ENCODE peak calls at places on chromosomes 16 and 17, in seven cellular contexts. One of them, this sample, is unnamed.

GRCh38 chr17:2344528-2344927 is 7.2 kb downstream of the SGSM2 start:
- DNase-seq in choroid plexus epithelial cell: no peak
- DNase-seq in HepG2: no peak
- DNase-seq in heart left ventricle: no peak
- DNase-seq in lower lobe of right lung: no peak
- DNase-seq in NB4: no peak
- DNase-seq in tibial artery: no peak
- DNase-seq in this sample: no peak

GRCh38 chr16:88882358-88883030 is 16.0 kb upstream of the PABPN1L start:
- DNase-seq in tibial artery: no peak
- DNase-seq in NB4: peak
- DNase-seq in choroid plexus epithelial cell: no peak
- DNase-seq in heart left ventricle: no peak
- DNase-seq in lower lobe of right lung: no peak
- DNase-seq in HepG2: no peak
- DNase-seq in this sample: no peak

GRCh38 chr16:4509420-4509819 is 29.2 kb downstream of the CDIP1 start:
- DNase-seq in tibial artery: no peak
- DNase-seq in choroid plexus epithelial cell: no peak
- DNase-seq in lower lobe of right lung: no peak
- DNase-seq in heart left ventricle: no peak
- DNase-seq in NB4: no peak
- DNase-seq in HepG2: no peak
- DNase-seq in this sample: no peak

GRCh38 chr17:7173687-7174602 is 5.2 kb downstream of the ASGR1 start:
- DNase-seq in heart left ventricle: peak
- DNase-seq in lower lobe of right lung: peak
- DNase-seq in tibial artery: peak
- DNase-seq in choroid plexus epithelial cell: peak
- DNase-seq in HepG2: no peak
- DNase-seq in NB4: no peak
- DNase-seq in this sample: peak

GRCh38 chr17:41812176-41813038 is at the start of gene FKBP10:
- DNase-seq in lower lobe of right lung: no peak
- DNase-seq in HepG2: peak
- DNase-seq in choroid plexus epithelial cell: peak
- DNase-seq in tibial artery: peak
- DNase-seq in heart left ventricle: peak
- DNase-seq in NB4: no peak
- DNase-seq in this sample: peak

GRCh38 chr16:27579086-27579980 is 29.4 kb downstream of the KATNIP start:
- DNase-seq in lower lobe of right lung: no peak
- DNase-seq in choroid plexus epithelial cell: peak
- DNase-seq in heart left ventricle: no peak
- DNase-seq in HepG2: peak
- DNase-seq in tibial artery: no peak
- DNase-seq in NB4: no peak
- DNase-seq in this sample: no peak

GRCh38 chr17:64635647-64636305 is 26.3 kb downstream of the SMURF2 start:
- DNase-seq in NB4: no peak
- DNase-seq in choroid plexus epithelial cell: peak
- DNase-seq in HepG2: no peak
- DNase-seq in lower lobe of right lung: no peak
- DNase-seq in heart left ventricle: no peak
- DNase-seq in tibial artery: no peak
- DNase-seq in this sample: no peak

GRCh38 chr16:76125871-76126270 is 151.3 kb upstream of the CNTNAP4 start:
- DNase-seq in heart left ventricle: no peak
- DNase-seq in tibial artery: no peak
- DNase-seq in choroid plexus epithelial cell: no peak
- DNase-seq in lower lobe of right lung: no peak
- DNase-seq in NB4: no peak
- DNase-seq in HepG2: no peak
- DNase-seq in this sample: no peak

GRCh38 chr17:70344356-70345060 is 175.2 kb downstream of the KCNJ2 start:
- DNase-seq in choroid plexus epithelial cell: peak
- DNase-seq in heart left ventricle: no peak
- DNase-seq in tibial artery: no peak
- DNase-seq in lower lobe of right lung: no peak
- DNase-seq in NB4: no peak
- DNase-seq in HepG2: no peak
- DNase-seq in this sample: no peak

GRCh38 chr16:2296662-2297505 is 29.0 kb upstream of the RNPS1 start:
- DNase-seq in choroid plexus epithelial cell: peak
- DNase-seq in lower lobe of right lung: no peak
- DNase-seq in NB4: peak
- DNase-seq in HepG2: peak
- DNase-seq in tibial artery: no peak
- DNase-seq in heart left ventricle: no peak
- DNase-seq in this sample: no peak

GRCh38 chr17:81400154-81400938 is 5.1 kb downstream of the BAHCC1 start:
- DNase-seq in lower lobe of right lung: peak
- DNase-seq in HepG2: no peak
- DNase-seq in tibial artery: no peak
- DNase-seq in NB4: peak
- DNase-seq in heart left ventricle: no peak
- DNase-seq in choroid plexus epithelial cell: peak
- DNase-seq in this sample: no peak

GRCh38 chr17:29155966-29156338 is 24.2 kb downstream of the MYO18A start:
- DNase-seq in NB4: no peak
- DNase-seq in tibial artery: no peak
- DNase-seq in HepG2: no peak
- DNase-seq in heart left ventricle: no peak
- DNase-seq in choroid plexus epithelial cell: peak
- DNase-seq in lower lobe of right lung: no peak
- DNase-seq in this sample: no peak

GRCh38 chr16:15032547-15033308 is 23.1 kb downstream of the NTAN1 start:
- DNase-seq in tibial artery: no peak
- DNase-seq in HepG2: no peak
- DNase-seq in choroid plexus epithelial cell: peak
- DNase-seq in NB4: no peak
- DNase-seq in heart left ventricle: no peak
- DNase-seq in lower lobe of right lung: no peak
- DNase-seq in this sample: no peak

GRCh38 chr17:59845595-59846390 is 47.0 kb downstream of the TUBD1 start:
- DNase-seq in HepG2: peak
- DNase-seq in lower lobe of right lung: peak
- DNase-seq in tibial artery: peak
- DNase-seq in heart left ventricle: no peak
- DNase-seq in choroid plexus epithelial cell: peak
- DNase-seq in NB4: peak
- DNase-seq in this sample: no peak

DNA sequence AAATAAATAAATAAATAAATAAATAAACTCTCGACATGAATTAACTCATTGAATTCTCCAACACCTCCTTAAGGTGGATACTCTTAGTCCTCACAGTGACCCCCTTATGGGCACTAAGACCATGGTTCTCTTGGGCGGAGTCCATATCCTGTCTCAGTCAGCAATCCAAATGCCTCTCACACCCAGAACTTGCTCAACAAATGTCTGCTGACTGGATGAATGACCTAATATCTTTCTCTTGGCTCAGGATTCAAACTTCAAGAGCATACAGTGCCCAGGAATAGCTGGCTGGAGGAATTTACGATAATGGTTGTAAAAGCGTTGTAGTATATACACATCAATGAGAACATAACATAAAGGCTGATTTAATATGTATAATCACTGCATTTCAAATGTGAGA is 6.8 kb upstream of the UBB start:
- DNase-seq in lower lobe of right lung: no peak
- DNase-seq in HepG2: no peak
- DNase-seq in choroid plexus epithelial cell: peak
- DNase-seq in heart left ventricle: peak
- DNase-seq in NB4: no peak
- DNase-seq in tibial artery: peak
- DNase-seq in this sample: no peak
- TF ChIP-seq CTCF in lower lobe of right lung: no peak
- TF ChIP-seq CTCF in HepG2: no peak
- TF ChIP-seq CTCF in choroid plexus epithelial cell: no peak
- TF ChIP-seq CTCF in heart left ventricle: no peak
- TF ChIP-seq CTCF in NB4: no peak
- TF ChIP-seq CTCF in tibial artery: no peak
- TF ChIP-seq CTCF in this sample: no peak

DNA sequence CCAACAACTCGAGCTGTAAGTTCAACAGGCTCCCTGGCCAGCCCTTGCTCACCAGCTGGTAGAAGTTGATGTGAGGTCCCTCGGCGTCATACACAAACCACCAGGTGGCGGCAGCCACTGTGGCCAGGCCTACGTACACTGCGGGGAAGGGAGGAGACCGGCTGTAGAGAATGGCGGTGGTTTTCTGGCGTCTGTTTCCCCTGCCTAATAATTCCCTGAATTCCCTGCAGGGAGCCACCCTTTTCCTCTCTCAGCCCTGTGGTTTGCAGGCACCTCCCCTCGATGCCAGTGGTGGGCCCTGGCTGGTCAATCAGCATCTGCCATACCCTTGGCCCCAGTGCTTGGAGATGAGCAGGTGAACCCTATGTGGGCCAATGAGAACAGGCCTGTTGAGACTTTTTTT is 18.9 kb upstream of the P2RX1 start:
- DNase-seq in choroid plexus epithelial cell: peak
- DNase-seq in NB4: peak
- DNase-seq in HepG2: peak
- DNase-seq in tibial artery: no peak
- DNase-seq in lower lobe of right lung: peak
- DNase-seq in heart left ventricle: peak
- DNase-seq in this sample: no peak
- TF ChIP-seq CTCF in choroid plexus epithelial cell: peak
- TF ChIP-seq CTCF in NB4: peak
- TF ChIP-seq CTCF in HepG2: peak
- TF ChIP-seq CTCF in tibial artery: peak
- TF ChIP-seq CTCF in lower lobe of right lung: peak
- TF ChIP-seq CTCF in heart left ventricle: peak
- TF ChIP-seq CTCF in this sample: peak

DNA sequence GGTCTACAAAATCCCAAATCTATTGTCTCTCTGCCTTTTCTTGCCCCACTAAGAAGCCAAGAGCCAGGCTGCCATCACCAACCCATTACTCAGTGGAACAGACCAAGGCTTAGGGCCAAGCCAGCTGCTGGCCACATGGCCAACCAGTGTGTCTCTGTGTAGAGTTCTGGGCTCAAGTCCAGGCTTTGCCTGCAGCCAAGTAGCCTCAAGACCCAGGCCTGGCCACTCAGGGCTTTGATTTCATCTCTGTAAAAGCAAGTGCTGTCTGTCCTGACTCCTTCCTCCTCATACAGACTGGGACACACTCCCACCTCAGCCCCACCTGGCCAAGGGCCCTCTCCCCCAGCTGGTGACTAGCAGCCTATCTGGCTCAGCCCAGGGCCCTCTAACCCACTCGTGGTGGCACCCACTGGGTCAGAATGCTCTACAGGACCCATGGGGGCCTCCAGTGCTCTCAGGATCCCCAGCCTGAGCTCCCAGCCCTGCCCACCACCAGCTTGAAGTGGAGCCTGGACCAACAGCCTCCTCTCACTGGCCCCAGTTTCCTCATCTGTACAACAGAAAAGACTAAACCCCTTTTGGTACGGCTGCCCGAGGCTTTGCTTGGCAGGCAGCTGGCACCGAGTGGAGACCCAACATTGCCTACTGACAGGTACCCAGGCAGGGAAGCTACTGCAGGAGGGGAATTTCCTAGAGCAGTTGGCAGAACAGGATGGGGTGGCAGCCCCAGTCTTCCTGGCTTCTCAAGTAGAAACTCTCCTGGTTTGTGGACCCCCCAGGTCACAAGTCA is 14.4 kb downstream of the SREBF1 start:
- DNase-seq in HepG2: no peak
- DNase-seq in choroid plexus epithelial cell: peak
- DNase-seq in lower lobe of right lung: no peak
- DNase-seq in tibial artery: peak
- DNase-seq in heart left ventricle: no peak
- DNase-seq in NB4: no peak
- DNase-seq in this sample: no peak
- TF ChIP-seq CTCF in HepG2: no peak
- TF ChIP-seq CTCF in choroid plexus epithelial cell: no peak
- TF ChIP-seq CTCF in lower lobe of right lung: no peak
- TF ChIP-seq CTCF in tibial artery: no peak
- TF ChIP-seq CTCF in heart left ventricle: no peak
- TF ChIP-seq CTCF in NB4: no peak
- TF ChIP-seq CTCF in this sample: no peak

GRCh38 chr17:36858119-36859002 is 78.9 kb upstream of the LHX1 start:
- DNase-seq in choroid plexus epithelial cell: no peak
- DNase-seq in tibial artery: no peak
- DNase-seq in lower lobe of right lung: no peak
- DNase-seq in heart left ventricle: no peak
- DNase-seq in NB4: no peak
- DNase-seq in HepG2: peak
- DNase-seq in this sample: no peak
- TF ChIP-seq CTCF in choroid plexus epithelial cell: no peak
- TF ChIP-seq CTCF in tibial artery: no peak
- TF ChIP-seq CTCF in lower lobe of right lung: no peak
- TF ChIP-seq CTCF in heart left ventricle: no peak
- TF ChIP-seq CTCF in NB4: no peak
- TF ChIP-seq CTCF in HepG2: no peak
- TF ChIP-seq CTCF in this sample: no peak

GRCh38 chr17:18182978-18183333 is 672 bp upstream of the ALKBH5 start:
- DNase-seq in lower lobe of right lung: peak
- DNase-seq in HepG2: no peak
- DNase-seq in NB4: peak
- DNase-seq in choroid plexus epithelial cell: no peak
- DNase-seq in tibial artery: peak
- DNase-seq in heart left ventricle: peak
- DNase-seq in this sample: no peak

GRCh38 chr17:18184143-18185007 is 747 bp downstream of the ALKBH5 start:
- DNase-seq in lower lobe of right lung: peak
- DNase-seq in tibial artery: peak
- DNase-seq in NB4: peak
- DNase-seq in heart left ventricle: peak
- DNase-seq in HepG2: no peak
- DNase-seq in choroid plexus epithelial cell: peak
- DNase-seq in this sample: no peak

GRCh38 chr17:18181358-18181757 is 2.3 kb upstream of the ALKBH5 start:
- DNase-seq in lower lobe of right lung: no peak
- DNase-seq in tibial artery: no peak
- DNase-seq in NB4: no peak
- DNase-seq in HepG2: no peak
- DNase-seq in heart left ventricle: no peak
- DNase-seq in choroid plexus epithelial cell: no peak
- DNase-seq in this sample: no peak

GRCh38 chr17:18183334-18184142 is at the start of gene ALKBH5:
- DNase-seq in lower lobe of right lung: peak
- DNase-seq in NB4: peak
- DNase-seq in tibial artery: peak
- DNase-seq in choroid plexus epithelial cell: peak
- DNase-seq in HepG2: peak
- DNase-seq in heart left ventricle: peak
- DNase-seq in this sample: peak

GRCh38 chr17:18182190-18182977 is 1.2 kb upstream of the ALKBH5 start:
- DNase-seq in tibial artery: peak
- DNase-seq in heart left ventricle: peak
- DNase-seq in lower lobe of right lung: no peak
- DNase-seq in NB4: peak
- DNase-seq in choroid plexus epithelial cell: no peak
- DNase-seq in HepG2: no peak
- DNase-seq in this sample: no peak
- TF ChIP-seq CTCF in tibial artery: no peak
- TF ChIP-seq CTCF in heart left ventricle: no peak
- TF ChIP-seq CTCF in lower lobe of right lung: no peak
- TF ChIP-seq CTCF in NB4: no peak
- TF ChIP-seq CTCF in choroid plexus epithelial cell: no peak
- TF ChIP-seq CTCF in HepG2: no peak
- TF ChIP-seq CTCF in this sample: no peak

This sample was measured in chondrocyte.